ENCODE peak calls at places on chromosomes 11 and 22, in eight cellular contexts. L is K562, D is astrocyte, P is PC-9, B is neural progenitor cell, F is left lung, J is brain microvascular endothelial cell, U is colonic mucosa. M is an unnamed sample. For H3K36me3, the result is how much of the 10 kb centered on the place peaks cover.

GRCh38 chr11:44264761-44265160 is 45.2 kb downstream of the ALX4 start:
- DNase-seq in L (no peak), D (no peak), P (no peak), B (no peak), F (no peak), J (no peak), U (no peak), M (no peak)

GRCh38 chr11:31355131-31355530 is 14.4 kb downstream of the DCDC1 start:
- DNase-seq in L (no peak), D (no peak), P (no peak), B (no peak), F (no peak), J (no peak), U (no peak), M (no peak)

GRCh38 chr11:85086511-85087284 is 540.4 kb downstream of the DLG2 start:
- DNase-seq in L (no peak), D (peak), P (no peak), B (no peak), F (no peak), J (no peak), U (no peak), M (no peak)

GRCh38 chr11:111719379-111719778 is 46.8 kb downstream of the PPP2R1B start:
- DNase-seq in L (no peak), D (peak), P (no peak), B (no peak), F (no peak), J (no peak), U (no peak), M (no peak)

GRCh38 chr11:66159585-66159984 is 89.5 kb downstream of the PACS1 start:
- DNase-seq in L (no peak), D (no peak), P (no peak), B (no peak), F (no peak), J (no peak), U (no peak), M (no peak)

GRCh38 chr22:18023509-18024275 is 669 bp downstream of the MICAL3 start:
- DNase-seq in L (peak), D (peak), P (peak), B (peak), F (peak), J (no peak), U (peak), M (no peak)

GRCh38 chr22:23089633-23090032 is 19.3 kb downstream of the GNAZ start:
- DNase-seq in L (no peak), D (no peak), P (no peak), B (no peak), F (no peak), J (no peak), U (no peak), M (no peak)

GRCh38 chr22:24102366-24103200 is 78.7 kb upstream of the SUSD2 start:
- DNase-seq in L (no peak), D (no peak), P (no peak), B (no peak), F (no peak), J (no peak), U (no peak), M (no peak)

GRCh38 chr11:130771708-130772107 is 144.6 kb downstream of the SNX19 start:
- DNase-seq in L (no peak), D (no peak), P (no peak), B (no peak), F (no peak), J (no peak), U (no peak), M (no peak)

GRCh38 chr11:47916361-47916841 is 64.0 kb upstream of the PTPRJ start:
- DNase-seq in L (peak), D (peak), P (no peak), B (peak), F (no peak), J (no peak), U (peak), M (no peak)

GRCh38 chr11:135033545-135033944 is 621.5 kb upstream of the B3GAT1 start:
- DNase-seq in L (peak), D (no peak), P (no peak), B (peak), F (no peak), J (peak), U (no peak), M (no peak)

GRCh38 chr22:43168416-43169309 is 17.3 kb downstream of the TSPO start:
- DNase-seq in L (no peak), D (no peak), P (no peak), B (no peak), F (no peak), J (peak), U (no peak), M (no peak)

GRCh38 chr11:130908061-130908460 is 8.2 kb downstream of the SNX19 start:
- DNase-seq in L (no peak), D (no peak), P (no peak), B (no peak), F (no peak), J (no peak), U (no peak), M (no peak)

GRCh38 chr22:31569126-31569525 is 72.8 kb downstream of the SFI1 start:
- DNase-seq in L (no peak), D (no peak), P (no peak), B (no peak), F (no peak), J (no peak), U (no peak), M (no peak)

GRCh38 chr11:35239476-35240075 is 100.6 kb downstream of the CD44 start:
- DNase-seq in L (no peak), D (no peak), P (no peak), B (no peak), F (no peak), J (no peak), U (no peak), M (no peak)

GRCh38 chr11:12235549-12235944 is 125.2 kb downstream of the MICAL2 start:
- DNase-seq in L (peak), D (no peak), P (no peak), B (no peak), F (no peak), J (no peak), U (no peak), M (no peak)

GRCh38 chr22:39466228-39467006 is 9.6 kb downstream of the MGAT3 start:
- DNase-seq in L (peak), D (no peak), P (no peak), B (no peak), F (no peak), J (no peak), U (no peak), M (no peak)

GRCh38 chr11:4125141-4125540 is 30.5 kb downstream of the RRM1 start:
- DNase-seq in L (no peak), D (no peak), P (no peak), B (no peak), F (no peak), J (peak), U (no peak), M (no peak)

GRCh38 chr11:119484741-119485605 is 62.0 kb upstream of the THY1 start:
- DNase-seq in L (no peak), D (no peak), P (no peak), B (peak), F (peak), J (no peak), U (no peak), M (no peak)

GRCh38 chr11:34546511-34547206 is 33.1 kb upstream of the ELF5 start:
- DNase-seq in L (no peak), D (no peak), P (no peak), B (peak), F (no peak), J (no peak), U (no peak), M (no peak)

GRCh38 chr11:36010010-36010740 is 66.3 kb downstream of the LDLRAD3 start:
- DNase-seq in L (no peak), D (no peak), P (no peak), B (no peak), F (no peak), J (no peak), U (no peak), M (no peak)

GRCh38 chr11:120432056-120433018 is 79.2 kb upstream of the GRIK4 start:
- DNase-seq in L (peak), D (peak), P (peak), B (no peak), F (no peak), J (peak), U (peak), M (peak)

GRCh38 chr11:64146036-64146943 is 19.6 kb downstream of the MACROD1 start:
- DNase-seq in L (peak), D (no peak), P (peak), B (peak), F (no peak), J (peak), U (peak), M (no peak)

GRCh38 chr11:64745219-64745522 is 1.2 kb upstream of the RASGRP2 start:
- DNase-seq in L (peak), D (no peak), P (no peak), B (no peak), F (peak), J (no peak), U (peak), M (no peak)

GRCh38 chr11:112219476-112220232 is 6.6 kb upstream of the PTS start:
- DNase-seq in L (peak), D (peak), P (peak), B (peak), F (no peak), J (peak), U (peak), M (no peak)

GRCh38 chr22:42338502-42338901 is 68.0 kb upstream of the TCF20 start:
- DNase-seq in L (no peak), D (no peak), P (no peak), B (no peak), F (no peak), J (no peak), U (peak), M (no peak)

GRCh38 chr11:63920870-63921417 is 4.0 kb upstream of the RCOR2 start:
- DNase-seq in L (peak), D (no peak), P (no peak), B (peak), F (no peak), J (no peak), U (peak), M (no peak)

GRCh38 chr22:37316875-37317371 is 34.6 kb downstream of the CYTH4 start:
- DNase-seq in L (peak), D (peak), P (peak), B (peak), F (peak), J (peak), U (peak), M (peak)

GRCh38 chr11:63858628-63859550 is 20.0 kb downstream of the MARK2 start:
- DNase-seq in L (peak), D (peak), P (no peak), B (no peak), F (no peak), J (peak), U (peak), M (no peak)

GRCh38 chr11:40202569-40202968 is 1256.9 kb downstream of the LRRC4C start:
- DNase-seq in L (no peak), D (no peak), P (no peak), B (no peak), F (no peak), J (no peak), U (no peak), M (no peak)

GRCh38 chr11:122696662-122697061 is 41.1 kb downstream of the UBASH3B start:
- DNase-seq in L (peak), D (no peak), P (no peak), B (no peak), F (no peak), J (no peak), U (no peak), M (no peak)

GRCh38 chr11:47869548-47870393 is 21.6 kb upstream of the NUP160 start:
- DNase-seq in L (no peak), D (no peak), P (peak), B (no peak), F (no peak), J (no peak), U (no peak), M (no peak)

DNA sequence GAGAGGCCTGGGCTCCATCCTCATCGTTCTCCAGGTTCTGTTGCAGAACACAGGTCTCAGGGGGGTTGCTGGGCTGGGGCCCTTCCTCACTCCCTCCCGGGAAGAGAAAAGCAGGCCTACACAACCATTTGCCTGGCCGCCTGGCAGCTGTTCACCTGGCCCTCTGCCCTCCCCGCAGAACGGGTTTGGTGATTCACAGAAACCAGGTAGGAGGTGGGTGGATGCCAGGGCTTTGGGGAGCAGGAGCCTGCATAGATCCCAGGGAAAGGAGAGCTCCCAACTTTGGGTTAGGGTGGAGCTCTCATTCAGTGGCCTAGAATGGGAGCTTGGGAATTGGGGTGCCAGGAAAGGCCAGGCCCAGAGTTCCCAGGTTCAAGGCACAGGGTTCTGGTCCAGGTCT is 995 bp downstream of the TMEM134 start:
- DNase-seq in L (no peak), D (peak), P (peak), B (no peak), F (peak), J (no peak), U (peak), M (no peak)
- H3K4me3 ChIP-seq in L (peak), D (peak), P (peak), B (peak), F (peak), J (peak), U (peak), M (peak)

DNA sequence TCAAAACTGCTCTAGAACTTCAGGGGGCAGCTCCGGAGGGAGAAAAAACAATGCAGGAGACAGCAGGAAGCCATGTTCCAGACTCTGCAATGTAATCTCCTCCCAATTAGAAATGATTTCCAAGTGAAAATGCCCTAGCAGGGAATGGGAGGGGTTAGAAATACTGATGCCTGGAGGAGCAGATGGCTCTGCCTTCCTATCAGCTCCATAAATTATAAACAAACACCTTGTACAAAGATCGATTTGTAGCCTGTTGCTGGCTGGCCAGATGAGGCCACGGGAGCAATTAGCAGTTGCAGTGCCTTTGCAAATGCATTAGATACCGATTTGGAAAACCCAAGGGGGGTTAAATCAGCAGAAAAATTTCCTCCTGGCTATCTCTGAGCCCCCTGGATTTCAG is 46.6 kb upstream of the CHRM4 start:
- DNase-seq in L (no peak), D (no peak), P (no peak), B (no peak), F (no peak), J (no peak), U (no peak), M (no peak)
- H3K36me3 ChIP-seq in L (under half), D (under half), P (under half), B (under half), F (under half), J (under half), U (under half), M (under half)

GRCh38 chr22:25777411-25777810 is 35.4 kb downstream of the MYO18B start:
- DNase-seq in L (no peak), D (no peak), P (no peak), B (no peak), F (no peak), J (no peak), U (no peak), M (no peak)

GRCh38 chr22:25779426-25779825 is 37.4 kb downstream of the MYO18B start:
- DNase-seq in L (no peak), D (no peak), P (no peak), B (no peak), F (no peak), J (no peak), U (no peak), M (no peak)

GRCh38 chr22:25775501-25775900 is 33.5 kb downstream of the MYO18B start:
- DNase-seq in L (no peak), D (peak), P (no peak), B (peak), F (no peak), J (peak), U (no peak), M (no peak)

GRCh38 chr22:25779890-25780289 is 37.9 kb downstream of the MYO18B start:
- DNase-seq in L (no peak), D (no peak), P (no peak), B (no peak), F (no peak), J (no peak), U (no peak), M (no peak)

DNA sequence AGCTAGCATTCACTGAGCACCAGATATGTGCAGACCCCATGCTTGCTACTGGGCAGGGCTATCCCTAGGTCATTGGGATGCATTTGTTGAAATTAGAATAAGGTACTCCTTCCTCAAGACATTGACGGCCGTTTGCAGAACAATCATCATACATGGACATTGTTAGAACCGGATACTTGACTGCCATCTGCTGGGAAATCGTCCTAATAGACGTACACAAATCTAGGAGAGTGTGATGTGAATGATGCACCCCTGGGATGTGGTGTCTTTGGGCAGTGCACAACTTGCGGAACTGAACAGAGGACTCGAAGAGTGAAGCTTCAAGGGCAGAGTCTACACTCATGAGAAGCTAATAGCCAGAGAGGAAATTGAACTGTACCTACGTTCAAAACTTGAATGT is 35.9 kb downstream of the MYO18B start:
- DNase-seq in L (peak), D (peak), P (no peak), B (peak), F (no peak), J (peak), U (peak), M (no peak)
- TF ChIP-seq CTCF in L (no peak), D (peak), P (peak), B (peak), F (no peak), J (peak), U (no peak), M (peak)

DNA sequence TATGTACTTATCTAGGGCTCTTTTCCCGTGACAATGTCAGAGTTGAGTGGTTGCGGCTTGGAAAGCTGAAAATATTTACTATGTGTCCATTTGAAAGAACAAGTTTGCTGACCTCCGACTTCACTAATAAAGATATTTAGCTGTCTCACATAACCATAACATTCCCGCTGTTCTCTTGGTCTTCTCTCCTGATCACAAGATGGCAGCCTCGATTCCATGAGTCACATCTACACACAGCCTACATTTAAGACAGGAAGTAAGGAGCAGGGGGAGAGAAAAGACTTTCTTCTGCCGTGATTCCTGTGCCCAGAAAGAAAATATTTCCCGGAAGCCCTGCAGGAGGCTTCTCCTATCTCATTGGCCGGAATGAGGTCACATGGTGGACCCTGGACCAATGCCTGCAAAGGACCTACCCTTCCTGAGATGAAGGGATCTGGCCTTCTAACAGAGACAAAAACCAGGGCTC is 47.4 kb upstream of the SYT13 start:
- DNase-seq in L (peak), D (peak), P (no peak), B (no peak), F (no peak), J (peak), U (peak), M (no peak)
- H3K4me3 ChIP-seq in L (no peak), D (peak), P (no peak), B (no peak), F (no peak), J (no peak), U (no peak), M (no peak)

DNA sequence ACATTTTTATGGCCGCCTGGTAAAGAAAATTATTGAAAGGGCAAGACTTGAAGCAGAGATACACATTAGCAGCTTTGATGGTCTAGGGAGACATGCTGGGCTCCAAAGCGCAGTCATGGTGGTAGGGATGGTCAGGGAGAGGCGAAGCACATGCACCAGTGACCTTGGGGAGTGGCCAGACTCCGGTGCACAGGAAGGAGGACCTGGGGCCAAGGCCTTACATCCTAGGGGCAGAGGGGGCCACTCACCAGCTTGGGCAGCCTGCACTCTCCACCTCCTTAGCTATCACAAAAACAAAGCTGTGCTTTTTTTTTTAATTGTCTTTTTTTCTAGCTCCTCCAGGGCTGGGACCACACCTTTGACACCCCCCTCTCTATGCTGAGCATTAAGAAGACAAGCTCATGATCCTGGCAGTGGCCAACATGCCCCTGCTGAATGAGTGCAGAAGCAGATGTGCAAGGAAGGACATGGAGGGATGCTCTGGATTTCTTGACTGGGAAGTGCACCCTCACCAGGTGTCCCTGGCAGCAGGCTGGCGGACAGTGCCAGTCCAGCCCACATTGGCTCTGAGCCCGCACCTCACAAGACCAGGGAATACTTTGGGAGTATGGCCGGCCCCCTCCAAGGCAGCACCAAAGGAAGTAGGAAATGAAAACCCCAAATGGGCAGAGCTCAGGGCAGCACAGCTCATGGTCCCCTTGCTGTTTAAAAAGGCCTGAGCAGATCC is 619.9 kb downstream of the TBC1D22A start:
- DNase-seq in L (no peak), D (no peak), P (no peak), B (no peak), F (no peak), J (no peak), U (no peak), M (no peak)
- H3K36me3 ChIP-seq in L (under half), D (under half), P (under half), B (under half), F (under half), J (under half), U (under half), M (under half)

GRCh38 chr11:2271077-2271326 is 614 bp upstream of the ASCL2 start:
- DNase-seq in L (no peak), D (no peak), P (no peak), B (peak), F (peak), J (no peak), U (peak), M (no peak)
- TF ChIP-seq CTCF in L (no peak), D (no peak), P (no peak), B (no peak), F (no peak), J (no peak), U (no peak), M (no peak)

GRCh38 chr11:19680824-19681368 is 31.7 kb upstream of the NAV2 start:
- DNase-seq in L (no peak), D (peak), P (no peak), B (no peak), F (no peak), J (no peak), U (no peak), M (no peak)
- H3K4me3 ChIP-seq in L (no peak), D (peak), P (no peak), B (no peak), F (no peak), J (no peak), U (no peak), M (no peak)

GRCh38 chr11:765025-765801 is 12.1 kb downstream of the GATD1 start:
- DNase-seq in L (peak), D (no peak), P (peak), B (peak), F (peak), J (peak), U (peak), M (no peak)
- H3K36me3 ChIP-seq in L (half or more), D (under half), P (under half), B (under half), F (half or more), J (half or more), U (under half), M (under half)

M was measured in kidney epithelial cell.